ENCODE peak calls at places on chromosomes 5 and 9, in six cellular contexts. One of them, this sample, is unnamed.
A peak's percentile ranks its signal among the peaks of the same experiment; 100 is the strongest.

GRCh38 chr9:87441251-87441650 is 56.4 kb upstream of the DAPK1 start:
- DNase-seq in PC-3: no peak
- DNase-seq in GM23338: no peak
- DNase-seq in HepG2: no peak
- DNase-seq in hepatocyte: no peak
- DNase-seq in PC-9: no peak
- DNase-seq in this sample: no peak

GRCh38 chr9:223167-223566 is 8.5 kb downstream of the DOCK8 start:
- DNase-seq in PC-3: no peak
- DNase-seq in GM23338: no peak
- DNase-seq in HepG2: no peak
- DNase-seq in hepatocyte: no peak
- DNase-seq in PC-9: no peak
- DNase-seq in this sample: peak; percentile 4

GRCh38 chr5:143775258-143775657 is 36.7 kb upstream of the HMHB1 start:
- DNase-seq in PC-3: peak; percentile 22
- DNase-seq in GM23338: no peak
- DNase-seq in HepG2: no peak
- DNase-seq in hepatocyte: no peak
- DNase-seq in PC-9: no peak
- DNase-seq in this sample: peak; percentile 11

GRCh38 chr5:92962752-92963151 is 618.3 kb downstream of the NR2F1-AS1 start:
- DNase-seq in PC-3: no peak
- DNase-seq in GM23338: no peak
- DNase-seq in HepG2: peak; percentile 20
- DNase-seq in hepatocyte: no peak
- DNase-seq in PC-9: no peak
- DNase-seq in this sample: no peak

GRCh38 chr5:44665101-44665701 is 143.5 kb upstream of the MRPS30 start:
- DNase-seq in PC-3: peak; percentile 63
- DNase-seq in GM23338: no peak
- DNase-seq in HepG2: no peak
- DNase-seq in hepatocyte: no peak
- DNase-seq in PC-9: no peak
- DNase-seq in this sample: no peak

GRCh38 chr5:27818888-27819287 is 780.5 kb upstream of the CDH9 start:
- DNase-seq in PC-3: peak; percentile 48
- DNase-seq in GM23338: no peak
- DNase-seq in HepG2: no peak
- DNase-seq in hepatocyte: no peak
- DNase-seq in PC-9: no peak
- DNase-seq in this sample: no peak

GRCh38 chr5:86917117-86917579 is 299.4 kb downstream of the COX7C start:
- DNase-seq in PC-3: peak; percentile 70
- DNase-seq in GM23338: peak; percentile 81
- DNase-seq in HepG2: no peak
- DNase-seq in hepatocyte: peak; percentile 70
- DNase-seq in PC-9: no peak
- DNase-seq in this sample: peak; percentile 54

GRCh38 chr9:87816041-87816440 is 66.6 kb upstream of the SPATA31E1 start:
- DNase-seq in PC-3: no peak
- DNase-seq in GM23338: no peak
- DNase-seq in HepG2: no peak
- DNase-seq in hepatocyte: no peak
- DNase-seq in PC-9: no peak
- DNase-seq in this sample: peak; percentile 22

GRCh38 chr5:172454355-172455086 is at the start of gene SH3PXD2B:
- DNase-seq in PC-3: peak; percentile 54
- DNase-seq in GM23338: peak; percentile 86
- DNase-seq in HepG2: peak; percentile 52
- DNase-seq in hepatocyte: peak; percentile 84
- DNase-seq in PC-9: no peak
- DNase-seq in this sample: peak; percentile 54

GRCh38 chr9:126337690-126338426 is 11.2 kb downstream of the MVB12B start:
- DNase-seq in PC-3: no peak
- DNase-seq in GM23338: no peak
- DNase-seq in HepG2: no peak
- DNase-seq in hepatocyte: no peak
- DNase-seq in PC-9: no peak
- DNase-seq in this sample: no peak

GRCh38 chr9:129242971-129243561 is 65.0 kb upstream of the IER5L start:
- DNase-seq in PC-3: no peak
- DNase-seq in GM23338: no peak
- DNase-seq in HepG2: no peak
- DNase-seq in hepatocyte: no peak
- DNase-seq in PC-9: no peak
- DNase-seq in this sample: no peak

GRCh38 chr9:77211561-77211960 is 34.2 kb downstream of the VPS13A start:
- DNase-seq in PC-3: no peak
- DNase-seq in GM23338: no peak
- DNase-seq in HepG2: no peak
- DNase-seq in hepatocyte: no peak
- DNase-seq in PC-9: no peak
- DNase-seq in this sample: no peak

GRCh38 chr5:145854651-145855258 is 18.1 kb downstream of the GRXCR2 start:
- DNase-seq in PC-3: peak; percentile 83
- DNase-seq in GM23338: no peak
- DNase-seq in HepG2: peak; percentile 23
- DNase-seq in hepatocyte: peak; percentile 81
- DNase-seq in PC-9: peak; percentile 89
- DNase-seq in this sample: peak; percentile 67

GRCh38 chr5:160774646-160775313 is 77.2 kb downstream of the ATP10B start:
- DNase-seq in PC-3: no peak
- DNase-seq in GM23338: peak; percentile 20
- DNase-seq in HepG2: no peak
- DNase-seq in hepatocyte: no peak
- DNase-seq in PC-9: no peak
- DNase-seq in this sample: no peak

GRCh38 chr9:38024036-38024681 is 44.9 kb downstream of the SHB start:
- DNase-seq in PC-3: no peak
- DNase-seq in GM23338: peak; percentile 62
- DNase-seq in HepG2: peak; percentile 91
- DNase-seq in hepatocyte: peak; percentile 71
- DNase-seq in PC-9: peak; percentile 78
- DNase-seq in this sample: peak; percentile 84

DNA sequence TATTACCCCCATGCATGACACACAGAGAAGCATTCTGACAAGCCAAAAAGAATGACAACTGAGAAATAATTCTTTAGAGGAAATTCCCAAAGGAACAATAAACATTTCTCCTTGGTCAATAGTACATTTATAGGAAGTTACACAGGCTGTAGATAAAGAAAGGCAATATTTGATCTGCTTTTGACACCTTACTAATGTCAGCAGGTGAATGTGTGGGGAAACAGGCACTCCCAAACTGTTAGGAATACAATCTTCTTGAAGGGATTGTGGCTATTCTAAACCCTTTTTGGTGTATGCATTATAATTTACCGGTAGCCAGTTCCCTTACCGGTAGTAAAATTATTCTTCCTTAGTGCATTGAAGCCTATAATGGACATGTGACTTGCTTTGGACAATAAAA is 116.1 kb upstream of the FTMT start:
- DNase-seq in PC-3: no peak
- DNase-seq in GM23338: no peak
- DNase-seq in HepG2: no peak
- DNase-seq in hepatocyte: no peak
- DNase-seq in PC-9: no peak
- DNase-seq in this sample: no peak
- H3K4me1 ChIP-seq in PC-3: no peaks in the 10 kb centered on the region
- H3K4me1 ChIP-seq in GM23338: no peaks in the 10 kb centered on the region
- H3K4me1 ChIP-seq in HepG2: no peaks in the 10 kb centered on the region
- H3K4me1 ChIP-seq in hepatocyte: no peaks in the 10 kb centered on the region
- H3K4me1 ChIP-seq in PC-9: peaks cover 9% of the 10 kb centered on the region
- H3K4me1 ChIP-seq in this sample: no peaks in the 10 kb centered on the region

GRCh38 chr9:137077010-137077747 is at the start of gene UAP1L1:
- DNase-seq in PC-3: peak; percentile 26
- DNase-seq in GM23338: peak; percentile 74
- DNase-seq in HepG2: no peak
- DNase-seq in hepatocyte: peak; percentile 76
- DNase-seq in PC-9: peak; percentile 31
- DNase-seq in this sample: peak; percentile 58

GRCh38 chr9:137080260-137081122 is 3.2 kb downstream of the UAP1L1 start:
- DNase-seq in PC-3: no peak
- DNase-seq in GM23338: no peak
- DNase-seq in HepG2: no peak
- DNase-seq in hepatocyte: no peak
- DNase-seq in PC-9: peak; percentile 32
- DNase-seq in this sample: no peak

GRCh38 chr9:137079401-137079787 is 2.1 kb downstream of the UAP1L1 start:
- DNase-seq in PC-3: no peak
- DNase-seq in GM23338: no peak
- DNase-seq in HepG2: no peak
- DNase-seq in hepatocyte: no peak
- DNase-seq in PC-9: no peak
- DNase-seq in this sample: no peak

GRCh38 chr9:137077758-137078693 is 709 bp downstream of the UAP1L1 start:
- DNase-seq in PC-3: no peak
- DNase-seq in GM23338: no peak
- DNase-seq in HepG2: no peak
- DNase-seq in hepatocyte: no peak
- DNase-seq in PC-9: peak; percentile 29
- DNase-seq in this sample: no peak

DNA sequence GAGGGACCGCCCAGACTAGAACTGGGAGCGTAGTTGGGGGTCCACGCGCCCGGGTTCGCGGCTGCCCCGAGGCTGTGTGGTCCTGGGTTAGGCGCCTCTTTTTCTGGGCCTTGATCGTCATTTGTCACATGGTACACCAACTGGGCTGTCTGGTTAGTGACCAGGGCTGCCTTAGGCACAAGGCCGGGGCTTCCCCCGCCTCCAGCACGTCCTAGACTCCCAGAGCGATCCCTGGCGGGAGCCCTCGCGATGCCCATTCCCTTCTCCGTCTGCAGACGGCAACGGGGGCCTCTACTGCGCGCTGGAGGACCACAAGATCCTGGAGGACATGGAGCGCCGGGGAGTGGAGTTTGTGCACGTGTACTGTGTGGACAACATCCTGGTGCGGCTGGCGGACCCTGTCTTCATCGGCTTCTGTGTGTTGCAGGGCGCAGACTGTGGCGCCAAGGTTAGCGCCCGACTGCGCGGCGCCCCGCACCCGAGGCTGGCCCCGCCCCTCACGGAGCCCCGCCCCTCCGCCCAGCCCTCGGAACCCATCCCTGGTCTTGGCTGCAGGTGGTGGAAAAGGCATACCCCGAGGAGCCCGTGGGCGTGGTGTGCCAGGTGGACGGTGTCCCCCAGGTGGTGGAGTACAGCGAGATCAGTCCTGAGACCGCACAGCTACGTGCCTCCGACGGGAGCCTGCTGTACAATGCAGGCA is 1.5 kb downstream of the UAP1L1 start:
- DNase-seq in PC-3: no peak
- DNase-seq in GM23338: peak; percentile 62
- DNase-seq in HepG2: no peak
- DNase-seq in hepatocyte: no peak
- DNase-seq in PC-9: peak; percentile 12
- DNase-seq in this sample: no peak
- TF ChIP-seq EZH2 in PC-3: no peak
- TF ChIP-seq EZH2 in GM23338: peak; percentile 44
- TF ChIP-seq EZH2 in HepG2: no peak
- TF ChIP-seq EZH2 in hepatocyte: no peak
- TF ChIP-seq EZH2 in PC-9: no peak
- TF ChIP-seq EZH2 in this sample: no peak

GRCh38 chr5:111262815-111263214 is 38.6 kb downstream of the CAMK4 start:
- DNase-seq in PC-3: peak; percentile 50
- DNase-seq in GM23338: no peak
- DNase-seq in HepG2: no peak
- DNase-seq in hepatocyte: no peak
- DNase-seq in PC-9: no peak
- DNase-seq in this sample: no peak

GRCh38 chr5:111261610-111262009 is 37.4 kb downstream of the CAMK4 start:
- DNase-seq in PC-3: peak; percentile 31
- DNase-seq in GM23338: no peak
- DNase-seq in HepG2: no peak
- DNase-seq in hepatocyte: no peak
- DNase-seq in PC-9: no peak
- DNase-seq in this sample: no peak

GRCh38 chr5:111262153-111262552 is 38.0 kb downstream of the CAMK4 start:
- DNase-seq in PC-3: no peak
- DNase-seq in GM23338: peak; percentile 53
- DNase-seq in HepG2: no peak
- DNase-seq in hepatocyte: no peak
- DNase-seq in PC-9: no peak
- DNase-seq in this sample: no peak

GRCh38 chr5:111256128-111256527 is 31.9 kb downstream of the CAMK4 start:
- DNase-seq in PC-3: no peak
- DNase-seq in GM23338: no peak
- DNase-seq in HepG2: no peak
- DNase-seq in hepatocyte: no peak
- DNase-seq in PC-9: no peak
- DNase-seq in this sample: no peak

DNA sequence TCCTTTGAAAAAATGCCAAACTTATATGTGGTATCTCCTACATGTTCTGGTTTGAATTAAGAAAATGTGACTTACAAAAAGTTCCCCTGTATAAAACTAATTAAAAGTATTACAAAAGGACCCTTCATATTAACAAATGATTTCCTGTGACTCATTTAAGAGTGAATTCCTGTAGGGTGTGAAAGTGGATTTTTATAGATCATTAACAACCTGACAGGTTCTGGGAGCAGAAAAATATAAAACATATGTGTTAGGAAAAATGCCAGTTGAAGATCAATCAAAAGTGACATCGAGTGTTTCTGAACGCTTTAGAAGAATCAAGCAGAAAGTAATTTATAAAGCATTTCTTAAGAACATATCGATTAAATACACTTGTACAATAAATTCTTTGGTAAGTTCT is 35.5 kb downstream of the CAMK4 start:
- DNase-seq in PC-3: no peak
- DNase-seq in GM23338: no peak
- DNase-seq in HepG2: no peak
- DNase-seq in hepatocyte: no peak
- DNase-seq in PC-9: no peak
- DNase-seq in this sample: peak; percentile 53
- H3K4me1 ChIP-seq in PC-3: no peaks in the 10 kb centered on the region
- H3K4me1 ChIP-seq in GM23338: peaks cover 6% of the 10 kb centered on the region
- H3K4me1 ChIP-seq in HepG2: no peaks in the 10 kb centered on the region
- H3K4me1 ChIP-seq in hepatocyte: no peaks in the 10 kb centered on the region
- H3K4me1 ChIP-seq in PC-9: no peaks in the 10 kb centered on the region
- H3K4me1 ChIP-seq in this sample: peaks cover 8% of the 10 kb centered on the region

DNA sequence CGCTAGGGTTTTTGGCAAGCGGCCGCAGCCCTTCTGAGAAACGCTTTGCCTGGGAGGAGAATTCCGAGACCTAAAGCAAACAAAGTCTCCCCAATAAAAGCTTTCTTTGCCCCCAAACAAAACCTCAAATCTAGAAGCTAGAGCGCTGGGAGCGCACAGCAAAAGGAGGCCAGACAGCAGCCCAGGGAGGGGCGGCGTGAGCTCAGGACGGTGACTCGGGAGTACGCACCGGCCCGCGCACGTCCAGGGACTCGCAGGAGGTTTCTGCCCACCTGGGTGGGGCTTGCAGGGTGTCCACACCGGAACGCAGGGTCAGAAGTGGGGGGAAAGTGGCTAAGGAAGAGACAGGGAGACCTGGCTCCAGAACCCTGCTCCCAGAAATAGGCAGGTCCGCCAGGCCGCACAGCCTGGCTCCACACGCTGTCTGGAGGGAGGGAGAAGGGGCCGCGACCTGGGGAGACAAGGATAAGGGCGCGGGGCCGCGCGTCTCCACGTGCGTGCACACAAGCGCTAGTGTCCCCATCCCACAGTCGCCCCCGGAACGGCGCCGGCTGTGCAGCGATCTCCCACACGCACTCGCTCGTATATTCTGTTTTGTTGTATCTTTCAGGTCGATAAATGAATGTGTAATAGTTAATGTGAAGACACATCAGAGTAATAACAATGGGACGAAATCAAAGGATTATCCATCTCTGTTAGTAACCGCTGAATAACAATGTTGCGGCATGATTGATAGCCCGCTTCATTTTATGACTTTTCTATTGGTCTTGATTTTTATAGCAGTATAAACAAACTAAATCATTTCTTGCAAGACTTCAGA is 2.3 kb upstream of the OTP start:
- DNase-seq in PC-3: no peak
- DNase-seq in GM23338: peak; percentile 51
- DNase-seq in HepG2: no peak
- DNase-seq in hepatocyte: no peak
- DNase-seq in PC-9: no peak
- DNase-seq in this sample: no peak
- TF ChIP-seq EZH2 in PC-3: no peak
- TF ChIP-seq EZH2 in GM23338: peak; percentile 97
- TF ChIP-seq EZH2 in HepG2: no peak
- TF ChIP-seq EZH2 in hepatocyte: peak; percentile 88
- TF ChIP-seq EZH2 in PC-9: no peak
- TF ChIP-seq EZH2 in this sample: peak; percentile 81